ENCODE peak calls at places on chromosomes 6 and 20, in ten cellular contexts. T is activated T-cell treated with anti-CD3 and anti-CD28 coated beads, Interleukin-2, amount 50 U/mL, for 1 hour; H is AG09319; Y is posterior vena cava; R is lung; O is dorsolateral prefrontal cortex; U is ovary; K is sigmoid colon; D is GM23248; B is CD14-positive monocyte. I is an unnamed sample.
A peak's percentile ranks its signal among the peaks of the same experiment; 100 is the strongest.

GRCh38 chr6:170174771-170175643 is 115.9 kb downstream of the DLL1 start:
- DNase-seq in Y (peak; percentile 78), H (no peak), U (peak; percentile 49), T (peak; percentile 16), O (no peak), D (no peak), K (no peak), R (no peak), B (no peak), I (no peak)

GRCh38 chr6:21479140-21479539 is 114.4 kb upstream of the SOX4 start:
- DNase-seq in B (no peak), O (no peak), T (no peak), D (peak; percentile 29), K (no peak), R (no peak), H (no peak), Y (no peak), U (peak; percentile 60), I (no peak)

GRCh38 chr6:142301421-142302391 is at the start of gene ADGRG6:
- DNase-seq in R (peak; percentile 49), B (peak; percentile 63), Y (peak; percentile 82), K (peak; percentile 72), H (no peak), U (no peak), T (peak; percentile 50), D (peak; percentile 54), O (peak; percentile 10), I (no peak)

GRCh38 chr6:63904844-63905243 is 269.2 kb downstream of the PHF3 start:
- DNase-seq in K (no peak), T (no peak), D (peak; percentile 85), O (no peak), R (no peak), U (no peak), H (no peak), Y (no peak), B (no peak), I (no peak)

GRCh38 chr6:157912326-157912725 is 69.3 kb upstream of the SYNJ2 start:
- DNase-seq in T (no peak), D (peak; percentile 96), Y (no peak), B (no peak), K (no peak), U (no peak), O (peak; percentile 37), H (peak; percentile 39), R (no peak), I (no peak)

GRCh38 chr6:34383651-34384304 is 8.7 kb downstream of the NUDT3 start:
- DNase-seq in H (no peak), R (no peak), K (no peak), O (no peak), Y (no peak), T (no peak), U (no peak), B (no peak), D (peak; percentile 69), I (no peak)

GRCh38 chr20:64069614-64070243 is 6.7 kb downstream of the TCEA2 start:
- DNase-seq in D (peak; percentile 41), H (no peak), B (no peak), R (no peak), O (no peak), K (no peak), T (peak; percentile 39), Y (no peak), U (no peak), I (no peak)

GRCh38 chr20:19212524-19213502 is at the start of gene SLC24A3:
- DNase-seq in R (peak; percentile 81), O (peak; percentile 56), K (peak; percentile 93), T (no peak), H (peak; percentile 12), D (peak; percentile 56), Y (peak; percentile 93), B (peak; percentile 78), U (peak; percentile 85), I (no peak)

GRCh38 chr20:11337361-11338130 is 580.1 kb upstream of the BTBD3 start:
- DNase-seq in H (no peak), U (no peak), R (no peak), Y (no peak), B (no peak), D (no peak), O (no peak), T (no peak), K (no peak), I (no peak)

GRCh38 chr6:6179858-6180257 is 140.6 kb downstream of the F13A1 start:
- DNase-seq in B (no peak), Y (no peak), T (no peak), H (no peak), R (no peak), D (no peak), U (no peak), K (no peak), O (no peak), I (no peak)

GRCh38 chr20:41161886-41162285 is 24.5 kb downstream of the PLCG1 start:
- DNase-seq in R (no peak), H (no peak), D (no peak), O (no peak), U (no peak), K (no peak), B (no peak), T (no peak), Y (no peak), I (no peak)

GRCh38 chr6:170113141-170113540 is 177.7 kb downstream of the DLL1 start:
- DNase-seq in Y (no peak), D (no peak), T (no peak), K (peak; percentile 10), O (no peak), R (no peak), B (no peak), U (no peak), H (no peak), I (no peak)

GRCh38 chr6:45743028-45743615 is 272.5 kb downstream of the CLIC5 start:
- DNase-seq in O (no peak), H (no peak), Y (no peak), T (no peak), B (no peak), U (no peak), D (no peak), K (no peak), R (peak; percentile 24), I (no peak)

GRCh38 chr6:125930810-125931418 is 25.7 kb upstream of the HINT3 start:
- DNase-seq in Y (no peak), B (no peak), H (peak; percentile 76), U (no peak), R (no peak), D (peak; percentile 34), K (no peak), O (no peak), T (no peak), I (no peak)

GRCh38 chr6:167559675-167560479 is 235.0 kb downstream of the TTLL2 start:
- DNase-seq in B (no peak), O (no peak), T (no peak), R (no peak), Y (peak; percentile 76), U (no peak), K (peak; percentile 64), H (no peak), D (no peak), I (no peak)

GRCh38 chr6:42099340-42100028 is 42.9 kb downstream of the C6orf132 start:
- DNase-seq in D (peak; percentile 88), R (peak; percentile 90), H (no peak), Y (no peak), K (no peak), O (no peak), B (no peak), T (no peak), U (no peak), I (no peak)